ENCODE peak calls at places on chromosomes 11 and 22, in nine cellular contexts. T, D, F, M, J, H, P, U and Q are unnamed samples. For H3K4me1, the result is how much of the 10 kb centered on the place peaks cover.

GRCh38 chr11:92225206-92225562 is 566 bp downstream of the FAT3 start:
- DNase-seq in T (no peak), D (no peak), F (peak), M (no peak), J (no peak), H (no peak), P (no peak), U (no peak), Q (no peak)

GRCh38 chr11:117795726-117796455 is 1.1 kb downstream of the DSCAML1 start:
- DNase-seq in T (no peak), D (no peak), F (no peak), M (no peak), J (peak), H (no peak), P (no peak), U (no peak), Q (no peak)

GRCh38 chr11:108122166-108122628 is 830 bp downstream of the ACAT1 start:
- DNase-seq in T (no peak), D (no peak), F (no peak), M (no peak), J (peak), H (no peak), P (peak), U (no peak), Q (no peak)

GRCh38 chr11:89433278-89433677 is 57.9 kb downstream of the NOX4 start:
- DNase-seq in T (no peak), D (no peak), F (no peak), M (no peak), J (no peak), H (no peak), P (no peak), U (no peak), Q (no peak)

GRCh38 chr11:45654741-45655283 is 10.6 kb downstream of the CHST1 start:
- DNase-seq in T (no peak), D (no peak), F (no peak), M (no peak), J (no peak), H (no peak), P (no peak), U (no peak), Q (no peak)

GRCh38 chr11:67055812-67056211 is 835 bp upstream of the RHOD start:
- DNase-seq in T (no peak), D (peak), F (no peak), M (no peak), J (no peak), H (no peak), P (no peak), U (peak), Q (no peak)

GRCh38 chr22:35582218-35582860 is 34.8 kb downstream of the MB start:
- DNase-seq in T (peak), D (no peak), F (no peak), M (no peak), J (no peak), H (no peak), P (no peak), U (peak), Q (no peak)

GRCh38 chr11:118623291-118623655 is 15.9 kb downstream of the PHLDB1 start:
- DNase-seq in T (peak), D (no peak), F (peak), M (no peak), J (peak), H (no peak), P (no peak), U (peak), Q (no peak)

GRCh38 chr11:108115495-108116140 is 5.7 kb upstream of the ACAT1 start:
- DNase-seq in T (peak), D (peak), F (peak), M (peak), J (no peak), H (peak), P (peak), U (peak), Q (peak)

GRCh38 chr22:44634426-44635321 is 67.3 kb upstream of the PRR5 start:
- DNase-seq in T (no peak), D (no peak), F (no peak), M (no peak), J (no peak), H (no peak), P (no peak), U (no peak), Q (no peak)

GRCh38 chr11:69301491-69302401 is 7.8 kb downstream of the MYEOV start:
- DNase-seq in T (peak), D (no peak), F (no peak), M (no peak), J (peak), H (no peak), P (peak), U (peak), Q (no peak)

GRCh38 chr22:39097098-39098020 is at the start of gene APOBEC3H:
- DNase-seq in T (peak), D (no peak), F (peak), M (no peak), J (no peak), H (no peak), P (no peak), U (no peak), Q (no peak)

GRCh38 chr11:93743316-93743715 is 1.8 kb downstream of the C11orf54 start:
- DNase-seq in T (no peak), D (no peak), F (no peak), M (no peak), J (no peak), H (no peak), P (no peak), U (no peak), Q (no peak)

GRCh38 chr11:119194811-119195210 is 9.5 kb downstream of the NHERF4 start:
- DNase-seq in T (no peak), D (no peak), F (no peak), M (no peak), J (no peak), H (no peak), P (no peak), U (no peak), Q (no peak)

GRCh38 chr11:18071098-18071705 is 25.1 kb upstream of the TPH1 start:
- DNase-seq in T (no peak), D (no peak), F (no peak), M (no peak), J (no peak), H (no peak), P (peak), U (peak), Q (no peak)

GRCh38 chr11:78080084-78080817 is 589 bp upstream of the NDUFC2 start:
- DNase-seq in T (no peak), D (no peak), F (no peak), M (no peak), J (no peak), H (no peak), P (no peak), U (no peak), Q (no peak)

GRCh38 chr11:90364527-90364926 is 141.7 kb upstream of the CHORDC1 start:
- DNase-seq in T (no peak), D (no peak), F (no peak), M (no peak), J (no peak), H (no peak), P (no peak), U (no peak), Q (no peak)

GRCh38 chr22:19987394-19988306 is 29.0 kb downstream of the ARVCF start:
- DNase-seq in T (peak), D (no peak), F (no peak), M (no peak), J (no peak), H (no peak), P (no peak), U (no peak), Q (no peak)

GRCh38 chr22:24474221-24474620 is 20.9 kb upstream of the UPB1 start:
- DNase-seq in T (no peak), D (no peak), F (no peak), M (no peak), J (no peak), H (no peak), P (peak), U (peak), Q (no peak)
- H3K27ac ChIP-seq in T (peak), D (no peak), F (peak), M (peak), J (peak), H (no peak), P (peak), U (peak), Q (peak)

DNA sequence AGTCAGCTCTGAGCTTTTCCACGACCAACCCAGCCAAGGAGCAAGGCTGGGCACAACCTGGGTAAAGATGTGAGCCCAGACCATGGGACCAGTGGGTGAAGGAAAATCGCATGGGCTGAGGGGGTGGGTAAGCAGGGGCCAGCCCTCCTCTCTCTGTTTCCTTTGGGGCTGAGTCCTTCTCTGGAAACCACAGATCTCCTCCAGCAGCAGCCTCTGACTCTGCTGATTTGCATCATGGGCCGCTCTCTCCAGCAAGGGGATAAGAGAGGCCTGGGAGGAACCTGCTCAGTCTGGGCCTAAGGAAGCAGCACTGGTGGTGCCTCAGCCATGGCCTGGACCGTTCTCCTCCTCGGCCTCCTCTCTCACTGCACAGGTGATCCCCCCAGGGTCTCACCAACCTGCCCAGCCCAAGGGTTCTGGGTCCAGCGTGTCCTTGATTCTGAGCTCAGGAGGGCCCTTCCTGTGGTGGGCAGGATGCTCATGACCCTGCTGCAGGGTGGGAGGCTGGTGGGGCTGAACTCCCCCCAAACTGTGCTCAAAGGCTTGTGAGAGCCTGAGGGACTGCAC is 67.8 kb downstream of the GGTLC2 start:
- DNase-seq in T (no peak), D (no peak), F (no peak), M (no peak), J (no peak), H (no peak), P (no peak), U (no peak), Q (no peak)
- H3K4me1 ChIP-seq in T (under half), D (under half), F (under half), M (under half), J (under half), H (under half), P (under half), U (under half), Q (under half)

DNA sequence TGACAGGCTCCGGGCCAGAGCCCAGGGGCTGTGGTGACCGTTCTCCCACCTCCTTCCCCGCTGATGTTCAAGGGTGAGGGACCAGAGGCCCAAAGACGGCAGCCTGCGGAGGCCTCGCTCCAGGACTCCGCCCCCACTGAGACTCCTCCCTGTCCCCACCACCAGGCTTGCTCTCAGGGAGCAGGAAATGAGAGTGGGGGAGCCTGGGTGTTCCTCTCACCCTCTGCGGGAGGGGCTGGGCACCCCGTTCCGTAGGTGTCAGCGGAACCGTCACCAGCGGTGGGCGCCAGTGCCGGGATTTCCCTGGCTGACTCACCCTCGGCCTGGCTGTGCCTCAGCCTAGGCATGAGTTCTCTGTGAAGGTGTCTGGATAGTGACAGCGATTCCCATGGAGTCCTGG is 15.7 kb downstream of the DAGLA start:
- DNase-seq in T (peak), D (peak), F (no peak), M (peak), J (peak), H (peak), P (peak), U (peak), Q (peak)
- TF ChIP-seq CTCF in T (no peak), D (peak), F (peak), M (peak), J (peak), H (no peak), P (no peak), U (peak), Q (no peak)

DNA sequence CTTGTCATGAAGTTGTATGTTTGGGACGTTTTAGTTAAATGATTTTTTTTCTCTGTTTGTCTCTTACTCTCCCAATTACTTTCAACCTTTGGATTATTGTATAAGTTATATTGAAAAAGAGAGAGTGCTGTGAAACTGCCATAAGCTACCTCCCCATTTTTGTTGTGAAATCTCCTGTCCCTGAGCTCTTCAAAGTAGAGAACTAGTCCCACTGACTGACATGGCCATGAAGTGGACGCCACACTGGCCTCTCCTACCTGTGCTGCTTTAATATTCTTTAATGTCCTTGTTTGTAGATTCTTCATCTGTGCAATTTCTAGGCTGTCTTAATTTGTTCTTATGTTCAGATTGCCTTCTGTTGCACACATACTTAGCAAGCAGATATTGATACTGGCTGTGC is 56.4 kb downstream of the PPFIA1 start:
- DNase-seq in T (no peak), D (no peak), F (no peak), M (no peak), J (no peak), H (no peak), P (no peak), U (no peak), Q (no peak)
- H3K27ac ChIP-seq in T (no peak), D (peak), F (no peak), M (peak), J (no peak), H (peak), P (peak), U (peak), Q (no peak)

GRCh38 chr11:128484172-128484571 is 103.2 kb downstream of the ETS1 start:
- DNase-seq in T (no peak), D (no peak), F (no peak), M (no peak), J (no peak), H (no peak), P (no peak), U (no peak), Q (no peak)

GRCh38 chr11:128481135-128481534 is 106.2 kb downstream of the ETS1 start:
- DNase-seq in T (no peak), D (no peak), F (no peak), M (no peak), J (no peak), H (no peak), P (peak), U (peak), Q (no peak)

GRCh38 chr11:128482092-128482491 is 105.3 kb downstream of the ETS1 start:
- DNase-seq in T (no peak), D (no peak), F (no peak), M (no peak), J (no peak), H (no peak), P (no peak), U (no peak), Q (no peak)

GRCh38 chr11:128483211-128483788 is 104.1 kb downstream of the ETS1 start:
- DNase-seq in T (no peak), D (no peak), F (no peak), M (no peak), J (no peak), H (no peak), P (no peak), U (no peak), Q (no peak)

DNA sequence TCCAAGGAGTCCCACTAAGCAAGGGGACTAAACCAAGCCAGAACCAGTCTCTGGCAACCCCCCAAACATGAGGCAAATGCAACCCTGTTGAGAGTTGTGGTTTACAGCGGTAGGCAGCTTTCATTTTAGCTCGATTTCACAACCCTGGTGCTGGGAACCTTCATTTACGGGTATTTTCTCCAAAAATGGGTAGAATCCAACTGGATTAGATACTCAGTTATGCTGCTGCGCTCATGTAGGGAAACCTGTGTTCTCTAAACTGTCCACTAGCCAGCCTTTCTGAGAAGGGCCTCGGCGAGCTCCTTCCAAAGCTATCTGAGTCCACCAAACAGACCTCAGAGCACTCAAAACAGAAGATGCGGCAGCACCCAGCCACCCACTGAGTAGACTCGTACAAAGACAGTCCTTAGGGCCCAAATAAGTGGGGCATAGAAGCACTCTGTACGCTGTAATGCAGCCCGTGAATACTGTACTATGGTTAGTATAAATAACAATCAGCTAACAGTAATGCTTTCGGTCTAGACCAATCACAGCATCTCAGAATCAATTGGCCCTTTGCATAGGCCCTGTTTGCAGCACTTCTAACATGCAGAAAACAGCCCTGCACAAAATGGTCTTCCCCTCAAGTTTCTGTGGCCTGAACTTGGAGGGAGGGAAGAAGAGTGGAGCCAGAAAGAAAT is 104.7 kb downstream of the ETS1 start:
- DNase-seq in T (peak), D (no peak), F (no peak), M (peak), J (no peak), H (no peak), P (peak), U (peak), Q (no peak)
- H3K4me1 ChIP-seq in T (under half), D (under half), F (under half), M (under half), J (under half), H (under half), P (under half), U (under half), Q (half or more)

DNA sequence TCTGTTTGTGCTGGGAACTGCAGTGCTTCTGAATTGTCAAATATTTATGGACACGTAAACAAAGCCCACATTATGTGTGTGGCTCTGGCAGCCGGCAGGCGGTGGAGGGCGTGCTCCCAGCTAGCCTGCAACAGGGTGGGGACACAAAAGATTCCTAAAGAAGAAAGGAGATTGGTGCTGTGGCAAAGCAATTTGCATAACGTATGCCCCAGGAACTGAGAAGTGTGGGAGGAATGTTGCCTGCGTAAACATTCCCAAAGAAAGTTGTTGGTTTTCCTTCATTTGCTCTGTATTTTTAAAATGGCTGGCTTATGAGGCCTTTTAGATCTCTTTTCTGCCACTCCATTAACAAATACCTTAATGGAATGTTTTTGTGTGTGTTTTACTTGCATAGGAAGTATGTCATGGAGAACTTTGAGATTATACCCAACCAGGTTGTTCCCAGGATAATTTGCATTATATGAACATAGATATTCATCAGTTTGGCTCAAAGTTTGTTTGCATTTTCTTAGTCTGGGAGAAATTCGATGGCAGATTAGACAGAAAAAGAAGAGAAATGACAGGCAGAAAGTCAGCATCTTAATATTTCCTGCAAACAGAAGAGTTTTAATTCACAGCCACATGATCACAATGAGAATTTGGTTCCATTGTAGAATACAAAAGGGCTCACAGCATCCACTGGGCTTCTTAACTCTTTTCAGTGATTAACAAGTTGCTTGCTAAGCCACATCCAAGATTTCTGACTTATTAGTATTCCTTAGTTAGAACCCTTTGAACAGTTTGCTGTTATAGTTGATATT is 41.8 kb upstream of the DLAT start:
- DNase-seq in T (no peak), D (no peak), F (peak), M (no peak), J (no peak), H (no peak), P (peak), U (peak), Q (no peak)
- TF ChIP-seq CTCF in T (no peak), D (peak), F (no peak), M (no peak), J (no peak), H (no peak), P (no peak), U (no peak), Q (no peak)